ENCODE peak calls at places on chromosomes 1 and 21, in eight cellular contexts. Z is tibial nerve, N is sigmoid colon, Q is transverse colon, U is esophagus muscularis mucosa, Y is stomach, F is ovary, E is H1. K is an unnamed sample.

GRCh38 chr1:119940697-119941096 is 44.4 kb upstream of the ADAM30 start:
- DNase-seq in Y (no peak), Z (no peak), Q (no peak), E (no peak), U (no peak), N (no peak), F (no peak), K (no peak)

GRCh38 chr1:69993787-69994186 is 211.6 kb downstream of the LRRC40 start:
- DNase-seq in U (no peak), F (no peak), E (no peak), N (no peak), Y (no peak), Q (no peak), Z (no peak), K (no peak)

GRCh38 chr1:70874826-70875225 is 172.8 kb downstream of the PTGER3 start:
- DNase-seq in U (no peak), E (no peak), F (no peak), N (no peak), Z (no peak), Q (no peak), Y (no peak), K (no peak)

GRCh38 chr1:192522673-192523072 is 52.9 kb upstream of the RGS1 start:
- DNase-seq in Q (no peak), U (no peak), Z (no peak), Y (no peak), N (no peak), F (no peak), E (no peak), K (no peak)

GRCh38 chr1:248756151-248756550 is 592 bp upstream of the LYPD8 start:
- DNase-seq in Q (no peak), E (no peak), F (no peak), Z (no peak), Y (no peak), N (no peak), U (peak; percentile 91), K (no peak)

GRCh38 chr21:35257413-35257812 is 208.3 kb upstream of the RUNX1 start:
- DNase-seq in E (no peak), Q (peak; percentile 51), Z (peak; percentile 51), N (peak; percentile 68), Y (peak; percentile 72), U (no peak), F (peak; percentile 47), K (peak; percentile 13)

GRCh38 chr21:37407719-37408455 is 41.3 kb downstream of the DYRK1A start:
- DNase-seq in F (no peak), Z (no peak), N (no peak), E (no peak), Q (no peak), Y (no peak), U (no peak), K (no peak)

GRCh38 chr1:47186267-47187185 is 3.3 kb downstream of the PDZK1IP1 start:
- DNase-seq in F (no peak), Y (peak; percentile 20), U (peak; percentile 77), Q (no peak), N (no peak), E (no peak), Z (peak; percentile 1), K (no peak)

GRCh38 chr1:115314765-115315164 is 23.3 kb downstream of the NGF start:
- DNase-seq in F (no peak), E (no peak), N (no peak), Y (no peak), Z (no peak), Q (no peak), U (no peak), K (peak; percentile 18)

GRCh38 chr1:222187566-222187965 is 360.3 kb downstream of the HHIPL2 start:
- DNase-seq in N (no peak), Z (no peak), F (no peak), Y (no peak), E (no peak), Q (no peak), U (no peak), K (no peak)

GRCh38 chr1:82491301-82491986 is 690.7 kb downstream of the ADGRL2 start:
- DNase-seq in Y (no peak), Q (no peak), N (no peak), F (peak; percentile 30), U (no peak), E (no peak), Z (no peak), K (no peak)

GRCh38 chr1:96309783-96310182 is 411.8 kb upstream of the PTBP2 start:
- DNase-seq in Z (peak; percentile 71), Q (no peak), Y (no peak), F (no peak), N (no peak), U (no peak), E (no peak), K (no peak)

GRCh38 chr1:180632326-180633088 is 685 bp downstream of the XPR1 start:
- DNase-seq in N (peak; percentile 81), Z (peak; percentile 46), F (peak; percentile 73), Y (peak; percentile 60), U (peak; percentile 93), E (peak; percentile 86), Q (peak; percentile 74), K (peak; percentile 39)

GRCh38 chr1:147717051-147717705 is 43.2 kb downstream of the GJA5 start:
- DNase-seq in E (no peak), Y (peak; percentile 52), Z (no peak), U (no peak), F (no peak), Q (peak; percentile 75), N (no peak), K (peak; percentile 44)

GRCh38 chr1:54253480-54253879 is 53.5 kb downstream of the MRPL37 start:
- DNase-seq in F (no peak), Z (peak; percentile 77), N (no peak), E (no peak), Y (no peak), U (no peak), Q (no peak), K (peak; percentile 31)

GRCh38 chr1:219041141-219041540 is 132.5 kb upstream of the LYPLAL1 start:
- DNase-seq in Y (no peak), N (no peak), Q (no peak), F (no peak), E (no peak), Z (no peak), U (no peak), K (no peak)

GRCh38 chr21:45972716-45973474 is 8.7 kb upstream of the COL6A1 start:
- DNase-seq in U (no peak), E (peak; percentile 71), F (peak; percentile 95), Q (peak; percentile 52), Y (no peak), Z (peak; percentile 75), N (peak; percentile 93), K (no peak)

GRCh38 chr1:92480813-92481597 is 5.7 kb downstream of the GFI1 start:
- DNase-seq in U (no peak), F (no peak), Q (no peak), Z (no peak), Y (no peak), N (no peak), E (peak; percentile 67), K (no peak)

GRCh38 chr1:92476071-92476607 is 10.6 kb downstream of the GFI1 start:
- DNase-seq in E (peak; percentile 49), Q (peak; percentile 41), F (no peak), Z (no peak), U (no peak), Y (no peak), N (no peak), K (no peak)

GRCh38 chr1:92479587-92479986 is 7.1 kb downstream of the GFI1 start:
- DNase-seq in Q (no peak), E (no peak), Y (no peak), N (no peak), Z (no peak), U (no peak), F (no peak), K (no peak)

GRCh38 chr1:92480200-92480812 is 6.4 kb downstream of the GFI1 start:
- DNase-seq in Z (no peak), N (no peak), F (no peak), U (no peak), Y (no peak), E (peak; percentile 82), Q (no peak), K (no peak)

GRCh38 chr1:92478393-92478792 is 8.3 kb downstream of the GFI1 start:
- DNase-seq in F (no peak), Y (no peak), U (no peak), Q (no peak), Z (no peak), E (no peak), N (no peak), K (no peak)
- TF ChIP-seq EP300 in F (no peak), Y (no peak), U (no peak), Q (no peak), Z (no peak), E (no peak), N (no peak), K (no peak)

GRCh38 chr1:33473900-33474299 is 1.5 kb downstream of the ZSCAN20 start:
- DNase-seq in N (no peak), E (no peak), Z (no peak), Y (no peak), F (no peak), U (no peak), Q (no peak), K (no peak)
- TF ChIP-seq EP300 in N (no peak), E (no peak), Z (no peak), Y (no peak), F (no peak), U (no peak), Q (no peak), K (no peak)

DNA sequence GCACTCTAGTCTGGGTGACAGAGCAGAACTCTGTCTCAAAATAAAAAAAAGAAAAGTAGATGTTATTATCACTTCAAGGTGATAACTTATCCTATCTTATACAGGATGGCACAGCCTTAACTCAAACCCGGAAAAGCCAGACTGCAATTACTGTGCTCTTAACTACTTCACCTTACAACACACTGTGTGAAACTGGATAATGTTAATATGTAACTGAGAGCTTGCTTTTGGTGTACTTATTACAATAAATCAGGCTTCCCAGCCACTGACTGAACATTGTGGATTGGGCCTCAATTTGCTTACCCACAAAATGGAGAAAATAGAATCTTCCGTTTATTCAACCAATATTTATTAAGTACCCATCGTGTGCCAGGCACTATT is 1.4 kb downstream of the ORC1 start:
- DNase-seq in Y (no peak), E (no peak), Q (no peak), N (no peak), F (no peak), U (no peak), Z (no peak), K (no peak)
- TF ChIP-seq EP300 in Y (no peak), E (no peak), Q (no peak), N (no peak), F (no peak), U (no peak), Z (no peak), K (no peak)

DNA sequence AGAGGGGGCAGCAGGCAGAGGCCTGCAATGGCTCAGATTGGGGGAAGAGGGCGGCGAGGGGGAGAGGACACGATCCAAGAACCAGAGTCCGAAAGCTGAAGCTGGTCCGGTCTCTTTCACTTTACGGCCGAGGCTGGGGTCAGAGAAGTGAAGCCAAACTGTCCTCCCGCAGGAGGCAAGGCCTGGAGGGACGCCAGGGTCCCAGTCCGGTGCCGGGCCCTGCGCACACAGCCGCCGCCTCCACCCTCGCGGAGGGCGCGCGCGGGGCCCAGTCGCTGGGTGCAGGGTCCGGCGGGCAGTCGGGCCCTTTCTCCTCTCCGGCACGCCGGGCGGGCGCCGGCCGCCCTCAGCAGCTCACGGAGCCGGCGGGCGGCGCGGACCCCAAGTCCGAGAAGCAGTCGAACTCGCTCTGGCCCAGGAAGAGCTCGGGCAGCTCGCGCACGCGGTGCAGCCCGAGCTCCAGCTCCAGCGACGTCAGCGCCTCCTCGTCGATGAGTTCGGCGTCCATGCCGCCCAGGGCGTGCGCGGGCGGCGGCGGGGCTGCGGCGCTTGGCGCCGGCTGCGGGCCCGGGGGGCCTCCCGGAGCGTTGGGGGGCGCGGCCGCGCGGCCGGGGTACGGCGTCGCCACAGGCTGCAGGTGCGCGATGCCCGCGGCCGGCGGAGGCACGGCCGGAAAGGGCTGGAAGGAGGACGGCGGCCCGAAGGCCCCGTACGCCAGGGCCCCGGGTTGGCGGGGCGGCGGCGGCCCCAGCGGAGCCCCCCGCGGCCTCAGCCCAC is 748 bp downstream of the CITED4 start:
- DNase-seq in Q (peak; percentile 44), F (peak; percentile 65), Y (peak; percentile 48), U (no peak), N (peak; percentile 76), Z (no peak), E (peak; percentile 74), K (no peak)
- TF ChIP-seq EP300 in Q (no peak), F (no peak), Y (no peak), U (no peak), N (no peak), Z (no peak), E (no peak), K (no peak)